ENCODE peak calls at places on chromosomes 4 and X, in six cellular contexts. F is HFFc6; T is GM20000; G is cortex of kidney; B is stimulated activated CD4-positive, alpha-beta T cell treated with anti-CD3 and anti-CD28 coated beads, Interleukin-1b, Interleukin-23, amount 100 ng/mL, for 24 hours; M is immature natural killer cell. P is an unnamed sample.

GRCh38 chr4:151227731-151228130 is 49.2 kb upstream of the PRSS48 start:
- DNase-seq in F (peak), T (no peak), G (no peak), B (no peak), M (no peak), P (no peak)

GRCh38 chr4:165684177-165684870 is 188.7 kb upstream of the TLL1 start:
- DNase-seq in F (peak), T (no peak), G (no peak), B (no peak), M (no peak), P (no peak)

GRCh38 chr4:88989990-88990389 is 67.0 kb downstream of the FAM13A start:
- DNase-seq in F (no peak), T (no peak), G (no peak), B (no peak), M (no peak), P (no peak)

GRCh38 chr4:82984459-82984858 is 26.2 kb downstream of the LIN54 start:
- DNase-seq in F (peak), T (no peak), G (no peak), B (no peak), M (no peak), P (no peak)

GRCh38 chrX:106950381-106950780 is 30.2 kb downstream of the CLDN2 start:
- DNase-seq in F (no peak), T (no peak), G (no peak), B (no peak), M (no peak), P (no peak)

GRCh38 chr4:86961605-86962295 is 26.9 kb downstream of the AFF1 start:
- DNase-seq in F (peak), T (peak), G (no peak), B (no peak), M (peak), P (no peak)

GRCh38 chrX:133607419-133608348 is 192.4 kb upstream of the GPC4 start:
- DNase-seq in F (no peak), T (no peak), G (no peak), B (no peak), M (no peak), P (no peak)

GRCh38 chrX:121102101-121102500 is 54.7 kb downstream of the GLUD2 start:
- DNase-seq in F (no peak), T (no peak), G (no peak), B (no peak), M (no peak), P (no peak)

GRCh38 chrX:8289523-8289922 is 118.5 kb upstream of the VCX2 start:
- DNase-seq in F (no peak), T (no peak), G (no peak), B (no peak), M (no peak), P (no peak)

GRCh38 chrX:54067741-54068140 is 23.5 kb upstream of the PHF8 start:
- DNase-seq in F (no peak), T (no peak), G (no peak), B (no peak), M (no peak), P (no peak)

GRCh38 chr4:69832326-69833030 is 27.5 kb downstream of the SULT1E1 start:
- DNase-seq in F (no peak), T (no peak), G (no peak), B (no peak), M (no peak), P (no peak)